ENCODE peak calls at places on chromosome 13, in seven cellular contexts. T is ovary; M is effector memory CD4-positive, alpha-beta T cell; W is HCT116; D is neuronal stem cell; G is A549; R is suprapubic skin. I is an unnamed sample.

GRCh38 chr13:76338003-76338402 is 548.2 kb downstream of the KCTD12 start:
- DNase-seq in W (no peak), G (no peak), M (no peak), T (no peak), R (no peak), D (no peak), I (no peak)

GRCh38 chr13:109363431-109363830 is 423.0 kb downstream of the IRS2 start:
- DNase-seq in M (no peak), T (no peak), D (no peak), W (no peak), R (no peak), G (no peak), I (peak; percentile 8)

GRCh38 chr13:39910833-39911232 is 255.4 kb downstream of the COG6 start:
- DNase-seq in G (no peak), M (no peak), D (no peak), W (no peak), R (no peak), T (no peak), I (no peak)

GRCh38 chr13:107373551-107373950 is 805.6 kb upstream of the ARGLU1 start:
- DNase-seq in G (no peak), T (no peak), R (no peak), W (no peak), M (no peak), D (peak; percentile 26), I (no peak)

GRCh38 chr13:70014337-70014736 is 93.3 kb upstream of the ATXN8OS start:
- DNase-seq in T (no peak), R (no peak), W (no peak), D (no peak), G (no peak), M (no peak), I (no peak)

GRCh38 chr13:78820541-78820940 is 161.6 kb upstream of the OBI1 start:
- DNase-seq in W (no peak), D (no peak), T (no peak), R (no peak), M (no peak), G (no peak), I (no peak)

GRCh38 chr13:112510002-112510780 is 77.8 kb downstream of the TUBGCP3 start:
- DNase-seq in D (peak; percentile 62), G (peak; percentile 72), T (no peak), M (no peak), R (no peak), W (peak; percentile 53), I (peak; percentile 67)

GRCh38 chr13:37966266-37966665 is 96.7 kb upstream of the TRPC4 start:
- DNase-seq in G (no peak), W (no peak), D (no peak), R (no peak), M (no peak), T (no peak), I (no peak)

GRCh38 chr13:40527914-40528313 is 138.5 kb downstream of the FOXO1 start:
- DNase-seq in R (no peak), W (no peak), D (no peak), G (no peak), T (no peak), M (no peak), I (no peak)

GRCh38 chr13:60158321-60158801 is 5.4 kb downstream of the DIAPH3 start:
- DNase-seq in M (no peak), T (no peak), W (no peak), G (no peak), R (no peak), D (peak; percentile 53), I (no peak)

GRCh38 chr13:73681015-73681414 is 453.2 kb downstream of the KLF12 start:
- DNase-seq in R (no peak), D (no peak), W (no peak), M (no peak), G (no peak), T (no peak), I (no peak)

DNA sequence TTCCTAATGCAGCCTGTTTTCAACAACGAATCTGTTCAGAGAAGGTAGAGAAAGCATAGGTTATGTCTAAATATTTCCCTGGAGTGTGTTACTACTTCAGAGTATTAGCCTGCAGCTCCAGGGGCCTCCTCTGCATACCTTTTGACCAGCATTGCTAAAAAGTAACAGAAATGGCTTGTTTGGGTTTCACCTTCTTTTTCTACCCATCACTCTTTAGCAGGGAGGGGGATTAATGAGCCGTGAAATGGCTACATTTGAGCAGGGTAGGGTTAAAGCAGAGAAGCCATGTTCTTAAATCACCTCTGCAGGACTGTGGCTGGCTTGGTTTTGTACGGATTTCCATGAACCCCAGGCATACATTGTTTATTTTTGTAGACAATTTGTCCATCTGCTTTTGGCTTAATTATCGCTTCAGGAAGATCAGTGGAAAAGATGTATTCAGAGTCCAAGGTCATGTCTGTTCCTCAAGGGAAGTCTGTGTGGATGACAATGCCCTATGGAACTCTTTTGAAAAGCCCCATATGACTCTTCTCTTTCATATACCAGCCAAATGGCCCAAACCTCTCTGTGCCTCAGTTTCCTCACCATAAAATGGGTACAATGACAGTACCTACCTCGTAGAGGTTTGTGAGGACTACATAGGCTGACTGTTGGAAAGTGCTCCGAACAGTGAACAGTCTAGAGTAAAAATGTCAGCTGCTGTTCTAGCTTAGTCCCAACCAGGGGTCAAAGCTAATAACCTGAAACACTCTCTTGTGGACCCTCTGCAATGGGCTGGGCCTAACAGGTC is 104.4 kb downstream of the COL4A2 start:
- DNase-seq in R (no peak), M (no peak), D (no peak), T (no peak), G (no peak), W (no peak), I (no peak)
- H3K4me1 ChIP-seq in R (peaks cover 45% of the 10 kb centered on the region), M (no peaks in the 10 kb centered on the region), D (peaks cover 3% of the 10 kb centered on the region), T (peaks cover 19% of the 10 kb centered on the region), G (peaks cover 32% of the 10 kb centered on the region), W (peaks cover 31% of the 10 kb centered on the region), I (peaks cover 69% of the 10 kb centered on the region)

DNA sequence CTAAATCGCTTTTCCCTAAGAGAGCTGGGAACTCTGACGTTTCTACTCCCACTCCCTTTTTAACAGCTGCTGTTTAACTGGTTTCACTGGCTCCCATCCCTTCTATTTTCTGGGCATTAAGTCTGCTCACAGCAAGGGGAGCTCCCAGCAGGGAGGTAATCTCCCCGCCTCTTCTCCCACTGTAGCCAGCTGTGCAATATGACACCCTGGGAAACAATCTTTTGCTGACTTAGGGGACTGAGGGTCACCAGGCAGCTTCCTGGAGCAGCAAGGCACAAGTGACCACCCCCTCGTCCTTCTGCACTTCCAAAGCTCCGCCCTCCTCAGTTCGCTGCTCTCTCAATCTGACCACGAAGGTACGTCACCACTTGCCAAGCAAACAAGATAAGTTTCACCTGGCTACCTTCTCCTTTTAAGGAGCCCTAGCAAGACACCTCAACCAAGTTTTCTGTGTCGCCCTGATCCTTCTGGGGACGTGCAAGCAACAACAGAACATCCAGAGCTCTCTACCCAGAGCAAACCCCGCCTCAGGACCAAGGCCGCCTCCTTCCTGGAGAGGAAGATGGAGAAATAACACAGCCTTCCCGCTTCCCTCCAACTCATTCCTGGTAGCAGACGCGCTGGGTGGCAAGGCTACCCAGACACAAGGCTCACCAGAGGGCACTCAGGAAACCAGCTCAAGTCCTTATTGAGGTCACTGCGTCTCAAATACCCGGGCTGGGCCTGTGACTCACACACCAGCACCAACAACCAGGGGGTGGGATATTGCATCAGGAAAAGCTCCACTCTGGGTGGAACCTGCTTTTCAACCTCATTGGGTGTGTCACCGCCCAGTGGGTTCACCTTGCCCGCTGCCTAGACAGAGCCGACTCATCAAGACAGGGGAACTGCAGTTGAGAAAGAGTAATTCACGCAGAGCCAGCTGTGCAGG is 92.4 kb downstream of the STK24 start:
- DNase-seq in T (peak; percentile 48), M (peak; percentile 82), R (peak; percentile 90), W (peak; percentile 97), G (peak; percentile 96), D (peak; percentile 61), I (peak; percentile 97)
- H3K4me1 ChIP-seq in T (peaks cover 29% of the 10 kb centered on the region), M (peaks cover 53% of the 10 kb centered on the region), R (peaks cover 83% of the 10 kb centered on the region), W (peaks cover 83% of the 10 kb centered on the region), G (peaks cover 71% of the 10 kb centered on the region), D (peaks cover 29% of the 10 kb centered on the region), I (peaks cover 57% of the 10 kb centered on the region)

GRCh38 chr13:98581377-98581776 is 4.5 kb upstream of the STK24 start:
- DNase-seq in T (no peak), D (no peak), G (no peak), R (no peak), M (no peak), W (no peak), I (no peak)
- H3K4me1 ChIP-seq in T (peaks cover 3% of the 10 kb centered on the region), D (peaks cover 11% of the 10 kb centered on the region), G (peaks cover 16% of the 10 kb centered on the region), R (peaks cover 60% of the 10 kb centered on the region), M (peaks cover 5% of the 10 kb centered on the region), W (peaks cover 33% of the 10 kb centered on the region), I (peaks cover 16% of the 10 kb centered on the region)

GRCh38 chr13:27593267-27593666 is 27.1 kb downstream of the LNX2 start:
- DNase-seq in D (no peak), T (no peak), M (no peak), R (no peak), W (no peak), G (no peak), I (no peak)

GRCh38 chr13:27592865-27593264 is 27.5 kb downstream of the LNX2 start:
- DNase-seq in T (no peak), R (no peak), G (no peak), D (no peak), M (no peak), W (no peak), I (no peak)

GRCh38 chr13:27599845-27600553 is 20.3 kb downstream of the LNX2 start:
- DNase-seq in G (peak; percentile 36), T (no peak), D (no peak), R (no peak), M (no peak), W (peak; percentile 34), I (no peak)

GRCh38 chr13:27599096-27599495 is 21.2 kb downstream of the LNX2 start:
- DNase-seq in T (no peak), M (no peak), R (no peak), D (no peak), W (no peak), G (no peak), I (no peak)

GRCh38 chr13:27595055-27595811 is 25.1 kb downstream of the LNX2 start:
- DNase-seq in G (no peak), M (no peak), R (no peak), D (no peak), W (no peak), T (no peak), I (no peak)
- H3K4me1 ChIP-seq in G (peaks cover 11% of the 10 kb centered on the region), M (no peaks in the 10 kb centered on the region), R (peaks cover 7% of the 10 kb centered on the region), D (peaks cover 5% of the 10 kb centered on the region), W (peaks cover 11% of the 10 kb centered on the region), T (peaks cover 6% of the 10 kb centered on the region), I (peaks cover 5% of the 10 kb centered on the region)

GRCh38 chr13:113734099-113734825 is 24.8 kb upstream of the TMEM255B start:
- DNase-seq in R (no peak), T (no peak), M (no peak), G (no peak), D (no peak), W (no peak), I (no peak)

GRCh38 chr13:113732176-113732960 is 26.7 kb upstream of the TMEM255B start:
- DNase-seq in G (no peak), R (no peak), D (no peak), W (no peak), M (no peak), T (no peak), I (no peak)

GRCh38 chr13:113731192-113732175 is 27.5 kb upstream of the TMEM255B start:
- DNase-seq in M (no peak), D (no peak), G (no peak), W (no peak), R (no peak), T (no peak), I (no peak)

GRCh38 chr13:113734826-113735125 is 24.2 kb upstream of the TMEM255B start:
- DNase-seq in D (no peak), T (no peak), R (no peak), G (no peak), M (no peak), W (no peak), I (no peak)

GRCh38 chr13:113732961-113733950 is 25.8 kb upstream of the TMEM255B start:
- DNase-seq in R (no peak), G (no peak), D (no peak), W (no peak), M (no peak), T (no peak), I (no peak)
- H3K4me1 ChIP-seq in R (peaks cover 7% of the 10 kb centered on the region), G (no peaks in the 10 kb centered on the region), D (no peaks in the 10 kb centered on the region), W (no peaks in the 10 kb centered on the region), M (no peaks in the 10 kb centered on the region), T (no peaks in the 10 kb centered on the region), I (no peaks in the 10 kb centered on the region)

I was measured in upper lobe of left lung.